ENCODE peak calls at places on chromosomes 13 and 19, in four cellular contexts. P, V, W and U are unnamed samples.

GRCh38 chr13:30718661-30719520 is 16.5 kb upstream of the ALOX5AP start:
- DNase-seq in P (no peak), V (no peak), W (peak), U (no peak)

GRCh38 chr13:19606737-19607136 is 26.7 kb upstream of the MPHOSPH8 start:
- DNase-seq in P (no peak), V (no peak), W (no peak), U (no peak)

GRCh38 chr19:48714759-48715261 is 4.7 kb downstream of the MAMSTR start:
- DNase-seq in P (no peak), V (no peak), W (no peak), U (no peak)

GRCh38 chr19:35901055-35901644 is 810 bp upstream of the NFKBID start:
- DNase-seq in P (no peak), V (no peak), W (no peak), U (no peak)

GRCh38 chr19:17214531-17215124 is 529 bp upstream of the USE1 start:
- DNase-seq in P (peak), V (no peak), W (no peak), U (no peak)

GRCh38 chr13:92355213-92355612 is 871.4 kb upstream of the GPC6 start:
- DNase-seq in P (no peak), V (no peak), W (peak), U (peak)

GRCh38 chr19:41376241-41376997 is at the start of gene TMEM91:
- DNase-seq in P (peak), V (no peak), W (no peak), U (no peak)

GRCh38 chr19:13788991-13789390 is 6.3 kb upstream of the ZSWIM4 start:
- DNase-seq in P (no peak), V (no peak), W (no peak), U (no peak)

GRCh38 chr13:22777207-22777606 is 403.6 kb upstream of the SGCG start:
- DNase-seq in P (no peak), V (no peak), W (no peak), U (no peak)
- TF ChIP-seq SUZ12 in P (no peak), V (no peak), W (no peak), U (no peak)

DNA sequence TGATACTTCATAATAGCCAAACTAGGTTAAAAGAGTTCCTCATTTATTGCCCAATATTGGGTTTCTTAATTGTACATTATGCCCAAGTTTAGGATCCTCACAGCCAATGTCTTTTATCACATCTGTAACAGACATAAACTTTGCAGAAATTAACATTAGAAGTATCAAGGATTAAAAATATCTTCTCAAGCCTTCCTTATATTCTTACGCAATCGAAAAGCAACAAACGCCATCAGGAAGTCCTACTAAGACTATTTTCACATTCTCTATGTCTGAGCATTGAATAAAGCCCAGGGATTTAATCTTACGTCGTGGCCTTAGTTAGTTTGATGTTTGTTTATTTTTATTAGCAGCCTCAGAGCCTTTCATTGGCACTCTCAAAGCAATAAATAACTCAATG is 1660.4 kb upstream of the MIR17HG start:
- DNase-seq in P (no peak), V (no peak), W (no peak), U (no peak)
- TF ChIP-seq SP1 in P (no peak), V (no peak), W (no peak), U (no peak)

GRCh38 chr13:41306271-41307150 is 4.6 kb upstream of the NAA16 start:
- DNase-seq in P (no peak), V (no peak), W (no peak), U (no peak)
- TF ChIP-seq SUZ12 in P (no peak), V (no peak), W (no peak), U (no peak)

GRCh38 chr19:18499055-18499775 is 22.7 kb downstream of the ELL start:
- DNase-seq in P (no peak), V (no peak), W (no peak), U (no peak)
- TF ChIP-seq SP1 in P (no peak), V (no peak), W (no peak), U (no peak)

DNA sequence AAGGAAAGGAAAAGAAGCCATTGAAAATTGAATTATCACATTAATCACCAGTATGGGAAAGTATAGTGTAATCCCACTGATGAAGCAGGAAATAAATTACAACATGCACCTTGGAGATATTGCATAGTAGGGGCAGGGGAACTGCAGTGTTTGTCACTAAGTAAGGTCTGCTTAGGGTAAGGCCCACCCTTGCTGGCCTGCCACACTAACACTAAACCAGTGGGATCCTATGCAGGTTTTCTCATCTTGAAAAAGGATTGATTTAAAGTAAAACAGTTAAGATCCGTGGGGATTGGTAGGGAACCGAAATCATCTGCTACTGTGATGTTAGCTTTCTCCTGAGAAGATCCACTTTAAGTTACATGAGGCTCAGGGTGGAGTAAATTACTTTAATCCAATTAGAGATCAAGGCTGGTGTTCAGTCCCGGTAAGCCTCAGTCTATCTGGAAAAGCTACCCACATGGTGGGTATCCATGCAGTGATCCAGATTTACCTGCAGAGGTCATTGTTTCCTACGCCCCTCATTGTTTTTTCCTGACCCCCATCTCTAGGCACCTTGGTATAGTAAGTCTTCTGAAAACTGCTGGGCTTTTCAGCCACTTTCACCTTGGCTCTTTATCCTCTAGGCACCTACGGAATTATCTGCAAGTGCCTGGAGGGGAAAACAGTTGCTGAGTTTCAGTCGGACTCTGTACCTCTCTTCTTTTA is 1014.9 kb upstream of the ATXN8OS start:
- DNase-seq in P (peak), V (no peak), W (no peak), U (no peak)
- TF ChIP-seq SUZ12 in P (no peak), V (no peak), W (no peak), U (no peak)

DNA sequence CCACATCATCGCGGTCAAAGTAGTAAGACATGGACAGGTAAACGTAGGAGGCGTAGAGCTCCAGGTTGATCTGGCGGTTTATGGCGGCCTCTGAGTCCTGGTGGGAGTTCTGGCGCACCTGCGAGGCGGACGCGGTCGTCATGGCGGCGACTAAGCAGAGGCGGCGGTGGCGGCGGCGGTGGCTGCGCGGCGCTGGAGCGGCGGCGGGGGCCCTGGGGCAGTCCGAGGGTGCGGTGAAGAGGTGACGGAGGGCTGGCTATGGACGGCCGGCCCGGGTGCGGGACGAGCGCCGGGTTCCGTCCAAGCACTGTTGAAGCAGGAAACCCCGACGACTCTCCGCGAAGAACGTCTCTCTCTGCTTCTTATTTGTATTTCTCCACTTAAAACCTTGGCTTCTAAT is 484.3 kb upstream of the SGCG start:
- DNase-seq in P (no peak), V (no peak), W (no peak), U (no peak)
- TF ChIP-seq SP1 in P (no peak), V (no peak), W (no peak), U (no peak)